ENCODE peak calls at places on chromosomes 13 and 19, in four cellular contexts. Z is mesothelial cell of epicardium; K is stimulated activated CD4-positive, alpha-beta T cell treated with anti-CD3 and anti-CD28 coated beads, Interleukin-1b, Interleukin-23, amount 100 ng/mL, for 4 hours; D is uterus. X is an unnamed sample.

GRCh38 chr13:30744056-30744684 is 8.8 kb downstream of the ALOX5AP start:
- DNase-seq in D (no peak), Z (no peak), K (peak), X (peak)

GRCh38 chr13:73268306-73268705 is 209.5 kb downstream of the KLF5 start:
- DNase-seq in D (no peak), Z (no peak), K (no peak), X (peak)

GRCh38 chr19:16429066-16429758 is 42.6 kb downstream of the EPS15L1 start:
- DNase-seq in Z (no peak), D (no peak), K (no peak), X (no peak)

GRCh38 chr19:17762505-17763229 is 11.4 kb downstream of the FCHO1 start:
- DNase-seq in D (no peak), K (no peak), Z (no peak), X (no peak)

GRCh38 chr19:48726573-48726972 is 7.0 kb upstream of the MAMSTR start:
- DNase-seq in K (no peak), Z (no peak), D (no peak), X (no peak)

GRCh38 chr19:39350156-39350555 is 7.9 kb downstream of the SAMD4B start:
- DNase-seq in K (no peak), D (no peak), Z (no peak), X (no peak)

GRCh38 chr19:13334801-13335481 is 171.3 kb downstream of the CACNA1A start:
- DNase-seq in D (no peak), Z (no peak), K (no peak), X (no peak)

GRCh38 chr19:15337202-15337601 is 4.9 kb upstream of the BRD4 start:
- DNase-seq in K (no peak), D (no peak), Z (no peak), X (no peak)

GRCh38 chr19:9009935-9010651 is at the start of gene MUC16:
- DNase-seq in K (no peak), D (no peak), Z (no peak), X (no peak)

GRCh38 chr13:37715606-37716015 is 117.0 kb upstream of the POSTN start:
- DNase-seq in D (no peak), Z (no peak), K (no peak), X (no peak)

GRCh38 chr19:10271543-10272086 is 695 bp downstream of the ICAM1 start:
- DNase-seq in K (no peak), D (no peak), Z (no peak), X (peak)

GRCh38 chr13:35874704-35875103 is 256.5 kb downstream of the DCLK1 start:
- DNase-seq in Z (no peak), D (no peak), K (no peak), X (no peak)

GRCh38 chr13:37870489-37870845 is 895 bp upstream of the TRPC4 start:
- DNase-seq in D (no peak), K (no peak), Z (no peak), X (no peak)

GRCh38 chr13:45121421-45121820 is 1.1 kb downstream of the GTF2F2 start:
- DNase-seq in D (no peak), Z (no peak), K (no peak), X (no peak)

GRCh38 chr13:66657165-66657895 is 572.8 kb downstream of the PCDH9 start:
- DNase-seq in D (peak), Z (peak), K (no peak), X (no peak)

GRCh38 chr13:33322474-33322827 is 36.9 kb upstream of the STARD13 start:
- DNase-seq in D (peak), K (no peak), Z (no peak), X (no peak)

GRCh38 chr13:93190006-93190405 is 36.6 kb upstream of the GPC6 start:
- DNase-seq in Z (no peak), K (no peak), D (no peak), X (no peak)

GRCh38 chr13:93227280-93227905 is 786 bp downstream of the GPC6 start:
- DNase-seq in Z (peak), D (no peak), K (no peak), X (no peak)

GRCh38 chr19:4606921-4607678 is 32.2 kb upstream of the TNFAIP8L1 start:
- DNase-seq in K (no peak), D (peak), Z (no peak), X (no peak)

X was measured in Peyer's patch.